ENCODE peak calls at places on chromosomes 7 and 10, in nine cellular contexts. G, D, R, O, K, V, P, L and E are unnamed samples.

GRCh38 chr7:135414850-135415439 is 95.0 kb downstream of the CNOT4 start:
- DNase-seq in V (peak; percentile 56), P (peak; percentile 19), G (peak; percentile 75), K (peak; percentile 55), D (peak; percentile 60), O (peak; percentile 91), R (peak; percentile 65), L (peak; percentile 70), E (peak; percentile 65)

GRCh38 chr7:111730476-111731300 is 168.4 kb upstream of the IMMP2L start:
- DNase-seq in V (peak; percentile 43), D (peak; percentile 14), R (peak; percentile 39), O (peak; percentile 65), P (peak; percentile 71), L (peak; percentile 58), K (peak; percentile 51), G (peak; percentile 66), E (peak; percentile 29)

GRCh38 chr7:138924551-138925225 is 56.5 kb downstream of the KIAA1549 start:
- DNase-seq in O (no peak), P (peak; percentile 58), D (no peak), R (no peak), L (no peak), K (no peak), G (peak; percentile 61), V (no peak), E (no peak)

GRCh38 chr7:122975341-122975740 is 20.2 kb downstream of the TAS2R16 start:
- DNase-seq in P (no peak), L (peak; percentile 56), O (no peak), G (no peak), K (peak; percentile 0), R (peak; percentile 29), V (no peak), D (no peak), E (no peak)

GRCh38 chr10:72893136-72893798 is at the start of gene OIT3:
- DNase-seq in P (no peak), D (no peak), L (no peak), K (peak; percentile 7), R (no peak), O (no peak), V (no peak), G (peak; percentile 30), E (no peak)

GRCh38 chr7:123747620-123748141 is 1.1 kb downstream of the WASL start:
- DNase-seq in G (peak; percentile 75), R (peak; percentile 39), P (peak; percentile 75), V (peak; percentile 30), O (peak; percentile 83), K (peak; percentile 73), L (peak; percentile 79), D (peak; percentile 77), E (peak; percentile 66)

GRCh38 chr10:27482984-27483956 is 20.8 kb upstream of the RAB18 start:
- DNase-seq in V (no peak), O (peak; percentile 30), K (peak; percentile 80), D (peak; percentile 38), G (no peak), P (no peak), R (no peak), L (peak; percentile 54), E (no peak)

GRCh38 chr10:120436431-120437142 is 20.4 kb upstream of the PLPP4 start:
- DNase-seq in O (no peak), G (no peak), R (peak; percentile 8), P (no peak), K (peak; percentile 59), V (no peak), D (no peak), L (peak; percentile 17), E (no peak)

GRCh38 chr7:43790834-43791233 is 32.4 kb downstream of the BLVRA start:
- DNase-seq in K (no peak), P (no peak), G (no peak), R (no peak), D (no peak), O (no peak), V (no peak), L (no peak), E (no peak)

GRCh38 chr7:53607961-53608360 is 572.5 kb downstream of the POM121L12 start:
- DNase-seq in G (no peak), L (no peak), V (no peak), P (no peak), D (no peak), O (no peak), K (no peak), R (no peak), E (no peak)

GRCh38 chr7:80766724-80767123 is 128.3 kb downstream of the CD36 start:
- DNase-seq in G (no peak), V (no peak), L (no peak), K (no peak), R (no peak), P (no peak), O (no peak), D (no peak), E (no peak)

GRCh38 chr10:110353244-110354119 is 48.8 kb upstream of the SMNDC1 start:
- DNase-seq in K (peak; percentile 99), R (peak; percentile 73), O (peak; percentile 58), P (no peak), V (peak; percentile 14), D (peak; percentile 38), L (peak; percentile 85), G (peak; percentile 31), E (peak; percentile 74)

GRCh38 chr7:69800495-69800894 is 202.2 kb downstream of the AUTS2 start:
- DNase-seq in G (no peak), D (peak; percentile 79), R (no peak), P (peak; percentile 45), K (peak; percentile 12), O (peak; percentile 35), V (no peak), L (no peak), E (no peak)

GRCh38 chr7:240887-241421 is 48.6 kb downstream of the FAM20C start:
- DNase-seq in O (no peak), L (no peak), K (no peak), G (peak; percentile 24), V (no peak), R (no peak), D (no peak), P (no peak), E (no peak)

GRCh38 chr7:155356323-155357105 is 58.8 kb downstream of the INSIG1 start:
- DNase-seq in P (peak; percentile 67), L (peak; percentile 61), D (peak; percentile 58), K (peak; percentile 26), O (peak; percentile 76), V (no peak), R (peak; percentile 31), G (peak; percentile 76), E (no peak)

GRCh38 chr10:14040787-14041631 is 289.7 kb downstream of the FRMD4A start:
- DNase-seq in K (peak; percentile 69), V (no peak), O (no peak), D (no peak), L (no peak), R (no peak), P (no peak), G (no peak), E (no peak)

GRCh38 chr7:134792968-134793367 is 13.5 kb downstream of the CALD1 start:
- DNase-seq in G (no peak), K (peak; percentile 60), P (no peak), R (no peak), O (no peak), L (no peak), V (no peak), D (no peak), E (no peak)

GRCh38 chr10:10421071-10421470 is 596.6 kb upstream of the CELF2 start:
- DNase-seq in V (no peak), K (no peak), O (no peak), G (no peak), D (no peak), P (no peak), R (no peak), L (no peak), E (no peak)

GRCh38 chr10:119541046-119541445 is 1.5 kb downstream of the RGS10 start:
- DNase-seq in G (no peak), D (no peak), V (no peak), P (no peak), K (peak; percentile 88), R (no peak), L (peak; percentile 13), O (no peak), E (no peak)

DNA sequence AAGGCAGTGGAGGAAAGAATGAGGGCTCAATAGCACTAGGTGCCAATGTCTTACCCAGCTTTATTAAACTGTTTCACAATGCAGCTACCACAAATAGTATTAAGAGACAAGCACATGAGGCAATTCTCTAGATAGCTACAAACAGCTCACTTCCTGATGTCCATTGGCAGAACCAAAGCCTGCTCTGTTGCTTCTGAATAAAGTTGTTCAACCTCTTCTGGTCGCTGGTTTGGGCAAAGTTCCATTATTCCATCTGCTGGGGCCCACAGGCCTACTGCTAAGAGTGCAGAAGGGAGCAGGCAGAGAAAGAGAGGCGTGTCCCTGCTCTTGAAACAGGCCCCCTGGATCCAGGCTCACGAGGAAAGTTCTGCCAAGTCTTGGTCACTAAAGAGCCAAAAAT is 173.9 kb downstream of the ZNF438 start:
- DNase-seq in K (peak; percentile 80), V (no peak), L (no peak), O (no peak), P (no peak), D (peak; percentile 24), G (no peak), R (no peak), E (no peak)
- H3K4me1 ChIP-seq in K (peaks cover 26% of the 10 kb centered on the region), V (no peaks in the 10 kb centered on the region), L (no peaks in the 10 kb centered on the region), O (peaks cover 18% of the 10 kb centered on the region), P (peaks cover 14% of the 10 kb centered on the region), D (no peaks in the 10 kb centered on the region), G (peaks cover 8% of the 10 kb centered on the region), R (no peaks in the 10 kb centered on the region), E (no peaks in the 10 kb centered on the region)

GRCh38 chr10:79053081-79053434 is 15.7 kb upstream of the ZMIZ1 start:
- DNase-seq in R (no peak), O (no peak), L (no peak), K (no peak), G (no peak), D (no peak), P (no peak), V (no peak), E (no peak)
- TF ChIP-seq EZH2phosphoT487 in R (no peak), O (no peak), L (no peak), K (no peak), G (no peak), D (no peak), P (no peak), V (no peak), E (no peak)

DNA sequence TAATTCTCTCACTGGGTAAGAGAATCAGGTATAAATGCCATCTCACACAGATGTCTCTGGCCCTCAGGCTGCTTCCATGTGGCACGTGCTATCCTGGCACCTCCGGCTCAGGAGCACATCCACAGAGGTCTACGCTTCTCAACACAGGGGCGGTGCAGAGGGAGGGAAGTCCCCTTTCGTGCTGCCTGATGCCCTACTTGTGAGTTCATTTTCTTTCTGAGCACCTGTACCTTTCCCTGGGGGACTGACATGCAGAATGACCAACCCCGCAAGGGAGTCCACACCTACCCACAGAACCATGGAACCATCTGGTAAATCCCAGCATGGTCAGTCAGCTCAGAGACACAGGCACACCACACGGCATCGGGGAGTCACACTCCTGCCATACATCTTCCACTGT is 99.0 kb upstream of the SAMD8 start:
- DNase-seq in V (no peak), O (no peak), R (no peak), D (no peak), L (no peak), P (no peak), G (no peak), K (no peak), E (no peak)
- H3K4me2 ChIP-seq in V (no peak overlapping the region), O (no peak overlapping the region), R (no peak overlapping the region), D (no peak overlapping the region), L (no peak overlapping the region), P (no peak overlapping the region), G (no peak overlapping the region), K (no peak overlapping the region), E (peak overlapping the region; percentile 87)

DNA sequence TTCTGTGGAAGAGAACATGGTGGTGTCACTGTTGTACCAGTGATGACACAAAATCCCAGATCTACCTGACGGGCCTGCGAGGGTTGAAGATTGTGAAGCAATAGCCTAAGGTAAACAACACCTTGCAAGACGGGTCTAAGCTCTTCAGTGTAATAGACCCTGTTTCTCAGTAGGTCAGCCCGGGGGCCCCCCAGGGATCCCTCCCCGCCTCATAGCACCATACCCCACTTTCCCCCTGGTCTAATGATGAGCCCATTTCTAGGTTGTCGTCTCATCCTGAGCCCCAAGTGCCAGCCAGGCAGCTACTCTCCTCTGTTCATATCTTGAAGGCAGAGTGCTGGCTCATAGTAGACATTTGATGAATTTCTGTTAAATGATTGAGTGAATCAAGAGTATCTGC is 2.6 kb upstream of the ACTR3C start:
- DNase-seq in G (no peak), P (no peak), V (no peak), L (no peak), R (no peak), K (no peak), D (no peak), O (no peak), E (no peak)
- H3K4me1 ChIP-seq in G (peaks cover 14% of the 10 kb centered on the region), P (no peaks in the 10 kb centered on the region), V (no peaks in the 10 kb centered on the region), L (peaks cover 17% of the 10 kb centered on the region), R (peaks cover 33% of the 10 kb centered on the region), K (no peaks in the 10 kb centered on the region), D (peaks cover 16% of the 10 kb centered on the region), O (peaks cover 52% of the 10 kb centered on the region), E (peaks cover 18% of the 10 kb centered on the region)